ENCODE peak calls at places on chromosomes 7 and 10, in nine cellular contexts. Y is AG20443; U is aorta; N is activated gamma-delta T cell treated with anti-CD3 and anti-CD28 coated beads, Interleukin-2, amount 50 U/mL, for 16 hours; M is GM03348; S is H7; D is T-helper 2 cell; Q is EL; F is RWPE2. B is an unnamed sample.

GRCh38 chr10:77179015-77179695 is 458.5 kb downstream of the KCNMA1 start:
- DNase-seq in Q (peak), F (peak), D (no peak), Y (peak), N (no peak), S (peak), U (peak), M (peak), B (no peak)

GRCh38 chr7:130845581-130846085 is 111.6 kb upstream of the KLF14 start:
- DNase-seq in F (peak), N (no peak), U (no peak), M (peak), D (no peak), Y (peak), Q (peak), S (no peak), B (no peak)

GRCh38 chr7:148434181-148434769 is 156.3 kb upstream of the C7orf33 start:
- DNase-seq in N (no peak), F (no peak), D (no peak), S (no peak), U (no peak), Q (peak), Y (no peak), M (peak), B (no peak)

GRCh38 chr7:123041085-123041484 is 45.6 kb upstream of the TAS2R16 start:
- DNase-seq in F (no peak), U (no peak), S (no peak), M (no peak), Q (no peak), Y (no peak), N (no peak), D (no peak), B (no peak)

GRCh38 chr7:100190059-100190711 is 12.5 kb downstream of the STAG3 start:
- DNase-seq in D (no peak), Y (peak), M (peak), F (no peak), N (no peak), S (peak), Q (peak), U (no peak), B (no peak)

GRCh38 chr7:36613214-36613613 is 111.1 kb downstream of the AOAH start:
- DNase-seq in Q (no peak), U (no peak), S (no peak), Y (no peak), M (no peak), N (no peak), F (no peak), D (no peak), B (no peak)

GRCh38 chr7:126973066-126973465 is 279.7 kb downstream of the GRM8 start:
- DNase-seq in Y (no peak), F (no peak), S (no peak), U (no peak), Q (no peak), D (no peak), M (no peak), N (no peak), B (no peak)

GRCh38 chr10:62036186-62037081 is 134.9 kb downstream of the ARID5B start:
- DNase-seq in Q (no peak), Y (no peak), S (peak), F (no peak), U (peak), M (no peak), D (no peak), N (no peak), B (peak)

GRCh38 chr7:50791921-50792341 is 9.2 kb upstream of the GRB10 start:
- DNase-seq in M (peak), F (no peak), S (no peak), N (no peak), U (no peak), D (no peak), Y (peak), Q (peak), B (no peak)

GRCh38 chr7:151899513-151900360 is 22.8 kb upstream of the PRKAG2 start:
- DNase-seq in U (no peak), N (no peak), Y (no peak), D (no peak), F (no peak), S (peak), M (no peak), Q (no peak), B (no peak)

GRCh38 chr7:27933691-27934565 is 194.0 kb downstream of the TAX1BP1 start:
- DNase-seq in S (peak), F (no peak), D (no peak), Y (peak), M (peak), U (no peak), Q (no peak), N (no peak), B (peak)

GRCh38 chr10:59177031-59177861 is 803 bp downstream of the PHYHIPL start:
- DNase-seq in U (peak), N (no peak), M (peak), Y (peak), F (peak), Q (peak), S (peak), D (no peak), B (peak)

GRCh38 chr7:157543276-157543675 is 206.5 kb downstream of the DNAJB6 start:
- DNase-seq in Y (no peak), F (peak), Q (no peak), D (no peak), S (no peak), M (no peak), U (no peak), N (no peak), B (no peak)

GRCh38 chr7:33770581-33770980 is 134.8 kb upstream of the BMPER start:
- DNase-seq in M (no peak), U (no peak), Y (no peak), N (no peak), D (no peak), Q (no peak), F (no peak), S (no peak), B (no peak)

GRCh38 chr10:120942806-120943413 is 91.7 kb downstream of the WDR11 start:
- DNase-seq in N (peak), F (no peak), D (peak), Y (peak), S (peak), Q (peak), M (peak), U (peak), B (peak)

GRCh38 chr7:106239406-106239805 is 45.4 kb downstream of the NAMPT start:
- DNase-seq in Q (peak), Y (no peak), U (no peak), N (no peak), F (no peak), S (no peak), D (no peak), M (no peak), B (no peak)

GRCh38 chr7:134701272-134701671 is 54.6 kb downstream of the BPGM start:
- DNase-seq in F (no peak), S (peak), D (no peak), M (no peak), Y (no peak), U (no peak), N (peak), Q (peak), B (no peak)

GRCh38 chr10:46326066-46326465 is 39.3 kb downstream of the ANTXRL start:
- DNase-seq in U (no peak), F (no peak), N (no peak), D (no peak), Y (no peak), Q (peak), S (no peak), M (no peak), B (no peak)

GRCh38 chr10:33781666-33782395 is 447.4 kb upstream of the NRP1 start:
- DNase-seq in S (no peak), U (no peak), M (no peak), F (no peak), Q (peak), N (no peak), Y (no peak), D (no peak), B (no peak)

GRCh38 chr7:157690058-157690832 is 353.4 kb downstream of the DNAJB6 start:
- DNase-seq in Q (peak), S (no peak), Y (no peak), F (no peak), M (no peak), U (peak), N (no peak), D (no peak), B (no peak)

GRCh38 chr7:74216361-74216761 is 6.6 kb downstream of the LAT2 start:
- DNase-seq in U (no peak), N (no peak), M (no peak), D (no peak), S (no peak), Q (no peak), F (no peak), Y (no peak), B (no peak)

GRCh38 chr7:157962458-157963306 is 624.9 kb downstream of the PTPRN2 start:
- DNase-seq in D (no peak), Y (no peak), N (no peak), F (no peak), S (no peak), U (no peak), M (no peak), Q (no peak), B (no peak)

GRCh38 chr10:103493911-103494877 is 689 bp downstream of the NEURL1 start:
- DNase-seq in F (no peak), Q (no peak), M (peak), S (peak), N (peak), D (no peak), U (no peak), Y (peak), B (no peak)

GRCh38 chr10:32155075-32155516 is 98.9 kb upstream of the KIF5B start:
- DNase-seq in M (peak), Y (peak), D (no peak), S (no peak), U (no peak), N (no peak), Q (peak), F (no peak), B (no peak)

GRCh38 chr7:65927489-65928448 is 54.2 kb downstream of the GUSB start:
- DNase-seq in D (no peak), U (no peak), M (no peak), Q (no peak), F (no peak), N (no peak), Y (no peak), S (no peak), B (no peak)

GRCh38 chr7:80039255-80039884 is 95.3 kb upstream of the GNAI1 start:
- DNase-seq in D (no peak), S (no peak), U (no peak), N (no peak), Q (no peak), F (no peak), Y (no peak), M (no peak), B (no peak)

GRCh38 chr10:68348265-68348741 is 15.6 kb upstream of the PBLD start:
- DNase-seq in N (peak), Y (peak), M (peak), Q (peak), S (peak), F (no peak), D (peak), U (no peak), B (no peak)

GRCh38 chr7:27064681-27065080 is 31.1 kb downstream of the HOXA1 start:
- DNase-seq in S (no peak), U (no peak), Q (no peak), M (no peak), D (no peak), F (no peak), N (no peak), Y (peak), B (no peak)

GRCh38 chr7:49023345-49024330 is 99.3 kb downstream of the CDC14C start:
- DNase-seq in M (no peak), Y (no peak), F (no peak), S (peak), U (no peak), Q (no peak), D (no peak), N (no peak), B (no peak)

GRCh38 chr10:93299195-93299594 is 182.9 kb downstream of the MYOF start:
- DNase-seq in Y (no peak), N (no peak), M (no peak), Q (no peak), F (no peak), D (no peak), S (no peak), U (no peak), B (no peak)

GRCh38 chr7:32937344-32938174 is 19.7 kb upstream of the FKBP9 start:
- DNase-seq in S (no peak), N (no peak), Q (peak), F (no peak), U (peak), M (no peak), Y (peak), D (no peak), B (peak)

GRCh38 chr10:26494018-26494417 is 55.9 kb downstream of the APBB1IP start:
- DNase-seq in Y (no peak), D (no peak), M (no peak), U (no peak), N (no peak), F (no peak), Q (no peak), S (no peak), B (no peak)

GRCh38 chr10:114499630-114500190 is 95.4 kb upstream of the AFAP1L2 start:
- DNase-seq in Q (no peak), F (peak), M (no peak), D (peak), U (no peak), S (no peak), N (no peak), Y (no peak), B (peak)

GRCh38 chr7:16357921-16358320 is 63.4 kb downstream of the CRPPA start:
- DNase-seq in D (no peak), F (no peak), Q (no peak), U (peak), Y (no peak), N (no peak), S (no peak), M (no peak), B (peak)

GRCh38 chr7:72408966-72409637 is 3.0 kb downstream of the CALN1 start:
- DNase-seq in N (no peak), U (no peak), Y (no peak), Q (no peak), S (no peak), M (no peak), D (no peak), F (no peak), B (no peak)

GRCh38 chr7:113763226-113763625 is 155.6 kb downstream of the PPP1R3A start:
- DNase-seq in Y (no peak), U (no peak), Q (no peak), S (no peak), N (no peak), F (no peak), M (no peak), D (no peak), B (no peak)

B was measured in DMS153.